ENCODE peak calls at places on chromosome 3, in five cellular contexts. B is HCT116, X is endothelial cell, E is fibroblast of lung, H is coronary artery. J is an unnamed sample.

GRCh38 chr3:123076496-123077418 is 9.9 kb downstream of the PDIA5 start:
- DNase-seq in B (no peak), E (no peak), X (no peak), H (peak; percentile 87), J (no peak)

GRCh38 chr3:39150803-39151631 is 2.4 kb downstream of the CSRNP1 start:
- DNase-seq in X (peak; percentile 43), H (peak; percentile 98), E (peak; percentile 97), B (no peak), J (no peak)

GRCh38 chr3:67289626-67290025 is 291.5 kb downstream of the KBTBD8 start:
- DNase-seq in E (no peak), B (no peak), H (no peak), X (no peak), J (no peak)

GRCh38 chr3:10974746-10975375 is 17.7 kb upstream of the SLC6A1 start:
- DNase-seq in B (no peak), H (no peak), E (no peak), X (no peak), J (no peak)

GRCh38 chr3:179694731-179695130 is 41.9 kb downstream of the USP13 start:
- DNase-seq in B (no peak), X (no peak), H (no peak), E (no peak), J (no peak)

GRCh38 chr3:183392166-183393034 is 36.0 kb downstream of the MCF2L2 start:
- DNase-seq in H (no peak), E (no peak), X (no peak), B (no peak), J (no peak)

GRCh38 chr3:47250309-47251060 is 32.1 kb downstream of the KIF9 start:
- DNase-seq in E (peak; percentile 45), B (peak; percentile 41), X (peak; percentile 45), H (no peak), J (no peak)

GRCh38 chr3:177838951-177839350 is 641.7 kb upstream of the TBL1XR1 start:
- DNase-seq in X (no peak), E (no peak), H (no peak), B (no peak), J (no peak)

GRCh38 chr3:143830063-143830462 is 18.2 kb downstream of the SLC9A9 start:
- DNase-seq in E (no peak), X (no peak), B (no peak), H (no peak), J (no peak)

GRCh38 chr3:151037746-151038145 is 47.7 kb upstream of the MED12L start:
- DNase-seq in X (peak; percentile 12), E (peak; percentile 91), B (peak; percentile 4), H (no peak), J (no peak)

GRCh38 chr3:155602307-155602706 is 142.6 kb downstream of the PLCH1 start:
- DNase-seq in X (no peak), H (no peak), B (no peak), E (no peak), J (no peak)

GRCh38 chr3:143090486-143090885 is 29.1 kb upstream of the CHST2 start:
- DNase-seq in B (no peak), X (no peak), H (no peak), E (no peak), J (no peak)

GRCh38 chr3:133595341-133595740 is 21.9 kb downstream of the CDV3 start:
- DNase-seq in H (no peak), E (no peak), B (no peak), X (no peak), J (no peak)

GRCh38 chr3:13420051-13420816 is at the start of gene NUP210:
- DNase-seq in H (no peak), E (no peak), B (no peak), X (peak; percentile 26), J (no peak)

GRCh38 chr3:72973031-72973723 is 23.4 kb upstream of the PPP4R2 start:
- DNase-seq in X (no peak), E (no peak), B (no peak), H (no peak), J (no peak)

GRCh38 chr3:39447637-39448483 is 19.6 kb upstream of the MOBP start:
- DNase-seq in B (peak; percentile 81), E (peak; percentile 87), H (no peak), X (peak; percentile 70), J (no peak)

GRCh38 chr3:126450219-126450618 is 25.5 kb downstream of the ZXDC start:
- DNase-seq in E (no peak), H (no peak), X (no peak), B (no peak), J (no peak)

GRCh38 chr3:113167929-113168771 is 43.2 kb upstream of the BOC start:
- DNase-seq in B (no peak), X (no peak), E (no peak), H (no peak), J (no peak)

GRCh38 chr3:102255736-102256135 is 179.1 kb upstream of the ZPLD1 start:
- DNase-seq in B (no peak), X (no peak), H (no peak), E (no peak), J (no peak)

GRCh38 chr3:11375333-11376076 is 103.3 kb downstream of the ATG7 start:
- DNase-seq in E (peak; percentile 33), X (no peak), B (no peak), H (no peak), J (no peak)

GRCh38 chr3:114496874-114497273 is 203.0 kb downstream of the TIGIT start:
- DNase-seq in B (no peak), H (no peak), E (peak; percentile 87), X (no peak), J (no peak)

GRCh38 chr3:114451561-114452018 is 157.8 kb downstream of the TIGIT start:
- DNase-seq in B (no peak), E (peak; percentile 78), X (no peak), H (no peak), J (no peak)

GRCh38 chr3:108728934-108729333 is 28.3 kb downstream of the RETNLB start:
- DNase-seq in H (no peak), X (no peak), E (no peak), B (no peak), J (no peak)

GRCh38 chr3:49377483-49377882 is 19.3 kb upstream of the GPX1 start:
- DNase-seq in B (no peak), X (no peak), E (no peak), H (no peak), J (no peak)

GRCh38 chr3:12707425-12707824 is 43.5 kb upstream of the RAF1 start:
- DNase-seq in H (no peak), E (peak; percentile 33), X (no peak), B (no peak), J (no peak)

GRCh38 chr3:137410028-137410427 is 354.1 kb upstream of the SOX14 start:
- DNase-seq in B (no peak), H (no peak), X (no peak), E (no peak), J (no peak)

GRCh38 chr3:29537889-29538609 is 257.2 kb downstream of the RBMS3 start:
- DNase-seq in H (no peak), X (no peak), B (no peak), E (no peak), J (no peak)

GRCh38 chr3:106533097-106533496 is 664.3 kb upstream of the CBLB start:
- DNase-seq in E (peak; percentile 50), X (no peak), B (no peak), H (no peak), J (no peak)

GRCh38 chr3:128486692-128487537 is 6.1 kb downstream of the GATA2 start:
- DNase-seq in E (no peak), B (no peak), H (no peak), X (peak; percentile 52), J (no peak)

GRCh38 chr3:149894211-149894610 is 76.5 kb downstream of the PFN2 start:
- DNase-seq in E (peak; percentile 15), B (no peak), X (no peak), H (no peak), J (no peak)

GRCh38 chr3:100103558-100104441 is 10.5 kb downstream of the FILIP1L start:
- DNase-seq in B (no peak), H (no peak), E (peak; percentile 90), X (no peak), J (no peak)

GRCh38 chr3:142916611-142917010 is 27.7 kb upstream of the PCOLCE2 start:
- DNase-seq in E (no peak), H (no peak), B (no peak), X (no peak), J (no peak)

GRCh38 chr3:61600195-61600594 is 38.8 kb downstream of the PTPRG start:
- DNase-seq in B (no peak), X (no peak), E (no peak), H (no peak), J (no peak)

GRCh38 chr3:170180952-170181876 is at the start of gene PHC3:
- DNase-seq in X (peak; percentile 94), H (peak; percentile 96), B (peak; percentile 75), E (peak; percentile 90), J (peak; percentile 96)
- TF ChIP-seq CTCF in X (no peak), H (no peak), B (no peak), E (no peak), J (no peak)

DNA sequence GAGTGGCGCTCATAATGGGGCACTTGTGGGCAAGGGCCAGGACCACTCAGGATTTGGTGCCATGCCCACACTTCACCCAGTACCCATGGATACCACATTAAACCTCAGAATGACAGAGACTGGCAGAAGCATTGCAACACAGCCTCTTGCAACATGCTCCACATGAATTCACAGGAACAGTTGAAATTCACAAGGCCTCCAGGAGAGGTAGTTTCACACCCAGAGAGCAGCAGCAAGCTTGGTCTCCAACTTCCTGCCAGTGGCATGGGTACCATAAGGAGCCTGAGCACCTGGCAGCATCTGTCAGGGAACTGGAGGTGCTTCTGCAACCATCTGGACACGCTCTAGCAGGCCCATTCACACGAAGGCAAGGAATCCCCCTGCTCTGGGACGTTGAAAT is 101.0 kb downstream of the OSBPL10 start:
- DNase-seq in H (no peak), X (no peak), B (no peak), E (peak; percentile 49), J (no peak)
- TF ChIP-seq CTCF in H (no peak), X (no peak), B (no peak), E (no peak), J (no peak)

GRCh38 chr3:130528120-130528519 is 11.1 kb downstream of the COL6A6 start:
- DNase-seq in B (no peak), H (no peak), X (no peak), E (no peak), J (no peak)

GRCh38 chr3:130533247-130533646 is 16.3 kb downstream of the COL6A6 start:
- DNase-seq in H (no peak), B (no peak), X (no peak), E (no peak), J (no peak)

GRCh38 chr3:130529816-130530215 is 12.8 kb downstream of the COL6A6 start:
- DNase-seq in E (no peak), X (no peak), H (no peak), B (no peak), J (no peak)
- TF ChIP-seq CTCF in E (no peak), X (no peak), H (no peak), B (no peak), J (no peak)

GRCh38 chr3:52770581-52771333 is at the start of gene NEK4:
- DNase-seq in X (peak; percentile 89), B (peak; percentile 74), E (peak; percentile 89), H (peak; percentile 91), J (peak; percentile 94)
- TF ChIP-seq CTCF in X (no peak), B (no peak), E (no peak), H (no peak), J (peak; percentile 10)

GRCh38 chr3:169390310-169390731 is 273.2 kb downstream of the MECOM start:
- DNase-seq in B (no peak), H (no peak), E (no peak), X (no peak), J (no peak)
- TF ChIP-seq CTCF in B (peak; percentile 5), H (no peak), E (peak; percentile 8), X (no peak), J (no peak)